ENCODE peak calls at places on chromosome 6, in five cellular contexts. One of them, this sample, is unnamed.

GRCh38 chr6:33838979-33839378 is 35.2 kb upstream of the MLN start:
- DNase-seq in GM12892: no peak
- DNase-seq in T-cell: no peak
- DNase-seq in HTR-8/SVneo: no peak
- DNase-seq in stimulated activated CD4-positive, alpha-beta T cell treated with anti-CD3 and anti-CD28 coated beads, Interleukin-1b, Interleukin-23, amount 100 ng/mL, for 48 hours: no peak
- DNase-seq in this sample: no peak

GRCh38 chr6:119308994-119309657 is 40.4 kb downstream of the MAN1A1 start:
- DNase-seq in GM12892: no peak
- DNase-seq in T-cell: no peak
- DNase-seq in HTR-8/SVneo: no peak
- DNase-seq in stimulated activated CD4-positive, alpha-beta T cell treated with anti-CD3 and anti-CD28 coated beads, Interleukin-1b, Interleukin-23, amount 100 ng/mL, for 48 hours: no peak
- DNase-seq in this sample: no peak

GRCh38 chr6:150491131-150491795 is 108.4 kb upstream of the PLEKHG1 start:
- DNase-seq in GM12892: no peak
- DNase-seq in T-cell: no peak
- DNase-seq in HTR-8/SVneo: no peak
- DNase-seq in stimulated activated CD4-positive, alpha-beta T cell treated with anti-CD3 and anti-CD28 coated beads, Interleukin-1b, Interleukin-23, amount 100 ng/mL, for 48 hours: no peak
- DNase-seq in this sample: no peak

GRCh38 chr6:150741633-150742200 is 123.8 kb upstream of the MTHFD1L start:
- DNase-seq in GM12892: no peak
- DNase-seq in T-cell: no peak
- DNase-seq in HTR-8/SVneo: no peak
- DNase-seq in stimulated activated CD4-positive, alpha-beta T cell treated with anti-CD3 and anti-CD28 coated beads, Interleukin-1b, Interleukin-23, amount 100 ng/mL, for 48 hours: no peak
- DNase-seq in this sample: no peak

GRCh38 chr6:52612336-52613096 is 35.7 kb upstream of the TRAM2 start:
- DNase-seq in GM12892: no peak
- DNase-seq in T-cell: no peak
- DNase-seq in HTR-8/SVneo: no peak
- DNase-seq in stimulated activated CD4-positive, alpha-beta T cell treated with anti-CD3 and anti-CD28 coated beads, Interleukin-1b, Interleukin-23, amount 100 ng/mL, for 48 hours: no peak
- DNase-seq in this sample: no peak

GRCh38 chr6:33786736-33787135 is 2.2 kb downstream of the LEMD2 start:
- DNase-seq in GM12892: no peak
- DNase-seq in T-cell: no peak
- DNase-seq in HTR-8/SVneo: no peak
- DNase-seq in stimulated activated CD4-positive, alpha-beta T cell treated with anti-CD3 and anti-CD28 coated beads, Interleukin-1b, Interleukin-23, amount 100 ng/mL, for 48 hours: no peak
- DNase-seq in this sample: no peak

GRCh38 chr6:53530346-53530745 is 14.6 kb downstream of the GCLC start:
- DNase-seq in GM12892: no peak
- DNase-seq in T-cell: no peak
- DNase-seq in HTR-8/SVneo: peak; percentile 28
- DNase-seq in stimulated activated CD4-positive, alpha-beta T cell treated with anti-CD3 and anti-CD28 coated beads, Interleukin-1b, Interleukin-23, amount 100 ng/mL, for 48 hours: no peak
- DNase-seq in this sample: no peak

GRCh38 chr6:27592107-27592480 is 119.2 kb upstream of the ZNF184 start:
- DNase-seq in GM12892: no peak
- DNase-seq in T-cell: no peak
- DNase-seq in HTR-8/SVneo: no peak
- DNase-seq in stimulated activated CD4-positive, alpha-beta T cell treated with anti-CD3 and anti-CD28 coated beads, Interleukin-1b, Interleukin-23, amount 100 ng/mL, for 48 hours: no peak
- DNase-seq in this sample: no peak

GRCh38 chr6:89411269-89412070 is 603 bp downstream of the RRAGD start:
- DNase-seq in GM12892: peak; percentile 42
- DNase-seq in T-cell: peak; percentile 13
- DNase-seq in HTR-8/SVneo: no peak
- DNase-seq in stimulated activated CD4-positive, alpha-beta T cell treated with anti-CD3 and anti-CD28 coated beads, Interleukin-1b, Interleukin-23, amount 100 ng/mL, for 48 hours: peak; percentile 28
- DNase-seq in this sample: peak; percentile 58

GRCh38 chr6:105753184-105754097 is 332.7 kb upstream of the PRDM1 start:
- DNase-seq in GM12892: no peak
- DNase-seq in T-cell: no peak
- DNase-seq in HTR-8/SVneo: no peak
- DNase-seq in stimulated activated CD4-positive, alpha-beta T cell treated with anti-CD3 and anti-CD28 coated beads, Interleukin-1b, Interleukin-23, amount 100 ng/mL, for 48 hours: no peak
- DNase-seq in this sample: no peak

GRCh38 chr6:166563200-166563599 is 23.3 kb downstream of the RAMACL start:
- DNase-seq in GM12892: no peak
- DNase-seq in T-cell: no peak
- DNase-seq in HTR-8/SVneo: no peak
- DNase-seq in stimulated activated CD4-positive, alpha-beta T cell treated with anti-CD3 and anti-CD28 coated beads, Interleukin-1b, Interleukin-23, amount 100 ng/mL, for 48 hours: no peak
- DNase-seq in this sample: no peak

GRCh38 chr6:56850618-56851017 is 104.3 kb upstream of the BEND6 start:
- DNase-seq in GM12892: no peak
- DNase-seq in T-cell: no peak
- DNase-seq in HTR-8/SVneo: no peak
- DNase-seq in stimulated activated CD4-positive, alpha-beta T cell treated with anti-CD3 and anti-CD28 coated beads, Interleukin-1b, Interleukin-23, amount 100 ng/mL, for 48 hours: no peak
- DNase-seq in this sample: no peak

GRCh38 chr6:20014508-20014907 is 177.3 kb downstream of the ID4 start:
- DNase-seq in GM12892: no peak
- DNase-seq in T-cell: no peak
- DNase-seq in HTR-8/SVneo: no peak
- DNase-seq in stimulated activated CD4-positive, alpha-beta T cell treated with anti-CD3 and anti-CD28 coated beads, Interleukin-1b, Interleukin-23, amount 100 ng/mL, for 48 hours: no peak
- DNase-seq in this sample: no peak

This sample was measured in ovary.